ENCODE peak calls at places on chromosomes 16 and 17, in six cellular contexts. Y is EH, B is substantia nigra, P is germinal center, N is GM23248, Z is HT-29. T is an unnamed sample.
A peak's percentile ranks its signal among the peaks of the same experiment; 100 is the strongest.

GRCh38 chr16:29702307-29702706 is 23.3 kb downstream of the QPRT start:
- DNase-seq in Y (no peak), B (no peak), P (no peak), N (no peak), Z (no peak), T (no peak)

GRCh38 chr16:11386791-11387546 is 41.7 kb downstream of the RMI2 start:
- DNase-seq in Y (peak; percentile 23), B (no peak), P (peak; percentile 40), N (peak; percentile 81), Z (peak; percentile 30), T (no peak)

GRCh38 chr17:9195346-9195870 is 174.1 kb downstream of the NTN1 start:
- DNase-seq in Y (no peak), B (no peak), P (no peak), N (no peak), Z (no peak), T (no peak)

GRCh38 chr17:307295-307691 is 45.3 kb downstream of the RPH3AL start:
- DNase-seq in Y (no peak), B (no peak), P (no peak), N (no peak), Z (no peak), T (no peak)

GRCh38 chr17:33163827-33164555 is 129.1 kb downstream of the ASIC2 start:
- DNase-seq in Y (no peak), B (no peak), P (no peak), N (peak; percentile 7), Z (no peak), T (no peak)

GRCh38 chr17:13359774-13360173 is 242.0 kb downstream of the HS3ST3A1 start:
- DNase-seq in Y (no peak), B (no peak), P (no peak), N (no peak), Z (no peak), T (no peak)

GRCh38 chr17:82202981-82203380 is 9.7 kb downstream of the CCDC57 start:
- DNase-seq in Y (no peak), B (no peak), P (no peak), N (no peak), Z (no peak), T (no peak)

GRCh38 chr16:49487746-49488145 is 114.1 kb downstream of the C16orf78 start:
- DNase-seq in Y (no peak), B (no peak), P (no peak), N (no peak), Z (no peak), T (no peak)

GRCh38 chr16:87060026-87060986 is 256.9 kb downstream of the C16orf95 start:
- DNase-seq in Y (peak; percentile 51), B (no peak), P (no peak), N (peak; percentile 16), Z (no peak), T (peak; percentile 73)

GRCh38 chr16:82384017-82384416 is 214.0 kb upstream of the MPHOSPH6 start:
- DNase-seq in Y (no peak), B (no peak), P (no peak), N (no peak), Z (no peak), T (no peak)

GRCh38 chr17:37842401-37842800 is 81.8 kb upstream of the TBC1D3K start:
- DNase-seq in Y (no peak), B (no peak), P (no peak), N (no peak), Z (no peak), T (no peak)

GRCh38 chr17:50550661-50551432 is 3.9 kb downstream of the SPATA20 start:
- DNase-seq in Y (peak; percentile 82), B (peak; percentile 50), P (no peak), N (peak; percentile 93), Z (peak; percentile 95), T (peak; percentile 85)

GRCh38 chr16:22001591-22001990 is 675 bp upstream of the PDZD9 start:
- DNase-seq in Y (peak; percentile 82), B (no peak), P (no peak), N (peak; percentile 88), Z (no peak), T (peak; percentile 71)

GRCh38 chr16:69150146-69150865 is 17.9 kb downstream of the UTP4 start:
- DNase-seq in Y (peak; percentile 81), B (no peak), P (peak; percentile 69), N (peak; percentile 79), Z (peak; percentile 82), T (peak; percentile 81)

GRCh38 chr17:39175695-39176093 is 9.7 kb upstream of the ARL5C start:
- DNase-seq in Y (peak; percentile 43), B (no peak), P (no peak), N (peak; percentile 29), Z (no peak), T (no peak)

GRCh38 chr17:5769936-5770335 is 185.6 kb upstream of the NLRP1 start:
- DNase-seq in Y (no peak), B (no peak), P (no peak), N (no peak), Z (no peak), T (no peak)

GRCh38 chr17:4980644-4981216 is 6.7 kb downstream of the CAMTA2 start:
- DNase-seq in Y (peak; percentile 67), B (no peak), P (peak; percentile 70), N (peak; percentile 45), Z (peak; percentile 64), T (peak; percentile 46)

GRCh38 chr16:74563828-74564263 is 43.1 kb downstream of the GLG1 start:
- DNase-seq in Y (peak; percentile 67), B (no peak), P (no peak), N (peak; percentile 67), Z (no peak), T (peak; percentile 43)

GRCh38 chr16:4081577-4082021 is 34.6 kb downstream of the ADCY9 start:
- DNase-seq in Y (peak; percentile 37), B (no peak), P (no peak), N (peak; percentile 59), Z (no peak), T (peak; percentile 49)

GRCh38 chr17:74797824-74798223 is 21.7 kb upstream of the NAT9 start:
- DNase-seq in Y (no peak), B (no peak), P (no peak), N (no peak), Z (no peak), T (no peak)